ENCODE peak calls at places on chromosomes 4 and X, in nine cellular contexts. One of them, this sample, is unnamed.

GRCh38 chrX:12139934-12140611 is 1.8 kb downstream of the FRMPD4 start:
- DNase-seq in progenitor cell of endocrine pancreas: no peak
- DNase-seq in NCI-H774: no peak
- DNase-seq in Calu3: no peak
- DNase-seq in cardiac fibroblast: peak
- DNase-seq in T follicular helper cell: no peak
- DNase-seq in stimulated activated CD4-positive, alpha-beta T cell treated with anti-CD3 and anti-CD28 coated beads, Interleukin-4, amount 100 ng/mL, for 24 hours: no peak
- DNase-seq in HCEC 1CT: peak
- DNase-seq in iPS-NIHi11: no peak
- DNase-seq in this sample: no peak

GRCh38 chrX:35847736-35848135 is 49.6 kb downstream of the MAGEB16 start:
- DNase-seq in cardiac fibroblast: no peak
- DNase-seq in iPS-NIHi11: no peak
- DNase-seq in stimulated activated CD4-positive, alpha-beta T cell treated with anti-CD3 and anti-CD28 coated beads, Interleukin-4, amount 100 ng/mL, for 24 hours: no peak
- DNase-seq in NCI-H774: no peak
- DNase-seq in T follicular helper cell: no peak
- DNase-seq in Calu3: no peak
- DNase-seq in progenitor cell of endocrine pancreas: no peak
- DNase-seq in HCEC 1CT: no peak
- DNase-seq in this sample: no peak

GRCh38 chrX:38107028-38107427 is 100.7 kb downstream of the SYTL5 start:
- DNase-seq in HCEC 1CT: no peak
- DNase-seq in stimulated activated CD4-positive, alpha-beta T cell treated with anti-CD3 and anti-CD28 coated beads, Interleukin-4, amount 100 ng/mL, for 24 hours: no peak
- DNase-seq in progenitor cell of endocrine pancreas: no peak
- DNase-seq in NCI-H774: no peak
- DNase-seq in iPS-NIHi11: no peak
- DNase-seq in cardiac fibroblast: peak
- DNase-seq in T follicular helper cell: no peak
- DNase-seq in Calu3: no peak
- DNase-seq in this sample: no peak

GRCh38 chrX:155819966-155820491 is 61.1 kb upstream of the VAMP7 start:
- DNase-seq in T follicular helper cell: peak
- DNase-seq in cardiac fibroblast: peak
- DNase-seq in stimulated activated CD4-positive, alpha-beta T cell treated with anti-CD3 and anti-CD28 coated beads, Interleukin-4, amount 100 ng/mL, for 24 hours: peak
- DNase-seq in HCEC 1CT: peak
- DNase-seq in Calu3: peak
- DNase-seq in NCI-H774: peak
- DNase-seq in iPS-NIHi11: peak
- DNase-seq in progenitor cell of endocrine pancreas: peak
- DNase-seq in this sample: peak

GRCh38 chr4:112616984-112617383 is 19.7 kb downstream of the ZGRF1 start:
- DNase-seq in stimulated activated CD4-positive, alpha-beta T cell treated with anti-CD3 and anti-CD28 coated beads, Interleukin-4, amount 100 ng/mL, for 24 hours: no peak
- DNase-seq in iPS-NIHi11: no peak
- DNase-seq in NCI-H774: no peak
- DNase-seq in cardiac fibroblast: no peak
- DNase-seq in progenitor cell of endocrine pancreas: no peak
- DNase-seq in HCEC 1CT: no peak
- DNase-seq in T follicular helper cell: no peak
- DNase-seq in Calu3: no peak
- DNase-seq in this sample: no peak

GRCh38 chrX:45196701-45197100 is 4.0 kb downstream of the DIPK2B start:
- DNase-seq in HCEC 1CT: peak
- DNase-seq in progenitor cell of endocrine pancreas: no peak
- DNase-seq in NCI-H774: no peak
- DNase-seq in iPS-NIHi11: no peak
- DNase-seq in stimulated activated CD4-positive, alpha-beta T cell treated with anti-CD3 and anti-CD28 coated beads, Interleukin-4, amount 100 ng/mL, for 24 hours: no peak
- DNase-seq in Calu3: no peak
- DNase-seq in T follicular helper cell: no peak
- DNase-seq in cardiac fibroblast: no peak
- DNase-seq in this sample: no peak

GRCh38 chr4:61520688-61521160 is 320.6 kb downstream of the ADGRL3 start:
- DNase-seq in cardiac fibroblast: peak
- DNase-seq in HCEC 1CT: no peak
- DNase-seq in Calu3: peak
- DNase-seq in iPS-NIHi11: no peak
- DNase-seq in NCI-H774: no peak
- DNase-seq in stimulated activated CD4-positive, alpha-beta T cell treated with anti-CD3 and anti-CD28 coated beads, Interleukin-4, amount 100 ng/mL, for 24 hours: no peak
- DNase-seq in progenitor cell of endocrine pancreas: no peak
- DNase-seq in T follicular helper cell: no peak
- DNase-seq in this sample: no peak

GRCh38 chr4:52643846-52644245 is 15.3 kb downstream of the USP46 start:
- DNase-seq in iPS-NIHi11: no peak
- DNase-seq in stimulated activated CD4-positive, alpha-beta T cell treated with anti-CD3 and anti-CD28 coated beads, Interleukin-4, amount 100 ng/mL, for 24 hours: no peak
- DNase-seq in progenitor cell of endocrine pancreas: no peak
- DNase-seq in HCEC 1CT: peak
- DNase-seq in Calu3: peak
- DNase-seq in T follicular helper cell: no peak
- DNase-seq in NCI-H774: peak
- DNase-seq in cardiac fibroblast: peak
- DNase-seq in this sample: peak

GRCh38 chr4:125515016-125515415 is 200.3 kb downstream of the FAT4 start:
- DNase-seq in cardiac fibroblast: no peak
- DNase-seq in stimulated activated CD4-positive, alpha-beta T cell treated with anti-CD3 and anti-CD28 coated beads, Interleukin-4, amount 100 ng/mL, for 24 hours: no peak
- DNase-seq in iPS-NIHi11: no peak
- DNase-seq in T follicular helper cell: no peak
- DNase-seq in HCEC 1CT: no peak
- DNase-seq in progenitor cell of endocrine pancreas: no peak
- DNase-seq in NCI-H774: no peak
- DNase-seq in Calu3: no peak
- DNase-seq in this sample: no peak

GRCh38 chrX:107669885-107670628 is 41.7 kb downstream of the PRPS1 start:
- DNase-seq in T follicular helper cell: no peak
- DNase-seq in cardiac fibroblast: no peak
- DNase-seq in Calu3: no peak
- DNase-seq in NCI-H774: no peak
- DNase-seq in iPS-NIHi11: no peak
- DNase-seq in stimulated activated CD4-positive, alpha-beta T cell treated with anti-CD3 and anti-CD28 coated beads, Interleukin-4, amount 100 ng/mL, for 24 hours: no peak
- DNase-seq in progenitor cell of endocrine pancreas: no peak
- DNase-seq in HCEC 1CT: no peak
- DNase-seq in this sample: no peak

GRCh38 chr4:35521682-35522081 is 722.6 kb downstream of the ARAP2 start:
- DNase-seq in cardiac fibroblast: no peak
- DNase-seq in progenitor cell of endocrine pancreas: no peak
- DNase-seq in stimulated activated CD4-positive, alpha-beta T cell treated with anti-CD3 and anti-CD28 coated beads, Interleukin-4, amount 100 ng/mL, for 24 hours: no peak
- DNase-seq in NCI-H774: no peak
- DNase-seq in T follicular helper cell: no peak
- DNase-seq in Calu3: no peak
- DNase-seq in iPS-NIHi11: no peak
- DNase-seq in HCEC 1CT: no peak
- DNase-seq in this sample: no peak

GRCh38 chr4:169818063-169818679 is 60.4 kb upstream of the HPF1 start:
- DNase-seq in Calu3: no peak
- DNase-seq in HCEC 1CT: no peak
- DNase-seq in progenitor cell of endocrine pancreas: no peak
- DNase-seq in stimulated activated CD4-positive, alpha-beta T cell treated with anti-CD3 and anti-CD28 coated beads, Interleukin-4, amount 100 ng/mL, for 24 hours: no peak
- DNase-seq in NCI-H774: no peak
- DNase-seq in iPS-NIHi11: no peak
- DNase-seq in T follicular helper cell: no peak
- DNase-seq in cardiac fibroblast: no peak
- DNase-seq in this sample: no peak

GRCh38 chr4:123381996-123382395 is 14.6 kb upstream of the SPRY1 start:
- DNase-seq in stimulated activated CD4-positive, alpha-beta T cell treated with anti-CD3 and anti-CD28 coated beads, Interleukin-4, amount 100 ng/mL, for 24 hours: no peak
- DNase-seq in NCI-H774: no peak
- DNase-seq in T follicular helper cell: no peak
- DNase-seq in Calu3: no peak
- DNase-seq in iPS-NIHi11: no peak
- DNase-seq in cardiac fibroblast: no peak
- DNase-seq in HCEC 1CT: no peak
- DNase-seq in progenitor cell of endocrine pancreas: no peak
- DNase-seq in this sample: no peak

GRCh38 chrX:108178099-108178498 is 86.5 kb downstream of the ATG4A start:
- DNase-seq in HCEC 1CT: no peak
- DNase-seq in stimulated activated CD4-positive, alpha-beta T cell treated with anti-CD3 and anti-CD28 coated beads, Interleukin-4, amount 100 ng/mL, for 24 hours: no peak
- DNase-seq in cardiac fibroblast: no peak
- DNase-seq in NCI-H774: no peak
- DNase-seq in Calu3: no peak
- DNase-seq in T follicular helper cell: no peak
- DNase-seq in iPS-NIHi11: no peak
- DNase-seq in progenitor cell of endocrine pancreas: no peak
- DNase-seq in this sample: no peak

GRCh38 chrX:41043950-41044349 is 41.3 kb upstream of the USP9X start:
- DNase-seq in iPS-NIHi11: no peak
- DNase-seq in progenitor cell of endocrine pancreas: no peak
- DNase-seq in cardiac fibroblast: peak
- DNase-seq in T follicular helper cell: no peak
- DNase-seq in Calu3: no peak
- DNase-seq in NCI-H774: no peak
- DNase-seq in stimulated activated CD4-positive, alpha-beta T cell treated with anti-CD3 and anti-CD28 coated beads, Interleukin-4, amount 100 ng/mL, for 24 hours: no peak
- DNase-seq in HCEC 1CT: peak
- DNase-seq in this sample: no peak

GRCh38 chr4:138175337-138175794 is 66.8 kb downstream of the SLC7A11 start:
- DNase-seq in NCI-H774: peak
- DNase-seq in iPS-NIHi11: no peak
- DNase-seq in progenitor cell of endocrine pancreas: no peak
- DNase-seq in Calu3: no peak
- DNase-seq in stimulated activated CD4-positive, alpha-beta T cell treated with anti-CD3 and anti-CD28 coated beads, Interleukin-4, amount 100 ng/mL, for 24 hours: no peak
- DNase-seq in T follicular helper cell: no peak
- DNase-seq in cardiac fibroblast: peak
- DNase-seq in HCEC 1CT: no peak
- DNase-seq in this sample: peak

GRCh38 chr4:120672558-120673147 is 249.9 kb downstream of the PRDM5 start:
- DNase-seq in T follicular helper cell: no peak
- DNase-seq in progenitor cell of endocrine pancreas: no peak
- DNase-seq in NCI-H774: no peak
- DNase-seq in HCEC 1CT: no peak
- DNase-seq in cardiac fibroblast: no peak
- DNase-seq in iPS-NIHi11: peak
- DNase-seq in stimulated activated CD4-positive, alpha-beta T cell treated with anti-CD3 and anti-CD28 coated beads, Interleukin-4, amount 100 ng/mL, for 24 hours: no peak
- DNase-seq in Calu3: no peak
- DNase-seq in this sample: no peak

GRCh38 chr4:2305766-2306501 is 44.0 kb upstream of the MXD4 start:
- DNase-seq in progenitor cell of endocrine pancreas: no peak
- DNase-seq in NCI-H774: no peak
- DNase-seq in HCEC 1CT: no peak
- DNase-seq in stimulated activated CD4-positive, alpha-beta T cell treated with anti-CD3 and anti-CD28 coated beads, Interleukin-4, amount 100 ng/mL, for 24 hours: no peak
- DNase-seq in T follicular helper cell: no peak
- DNase-seq in Calu3: no peak
- DNase-seq in cardiac fibroblast: no peak
- DNase-seq in iPS-NIHi11: no peak
- DNase-seq in this sample: no peak

GRCh38 chr4:147535161-147535560 is 54.3 kb downstream of the EDNRA start:
- DNase-seq in stimulated activated CD4-positive, alpha-beta T cell treated with anti-CD3 and anti-CD28 coated beads, Interleukin-4, amount 100 ng/mL, for 24 hours: no peak
- DNase-seq in Calu3: no peak
- DNase-seq in iPS-NIHi11: no peak
- DNase-seq in T follicular helper cell: no peak
- DNase-seq in cardiac fibroblast: no peak
- DNase-seq in progenitor cell of endocrine pancreas: no peak
- DNase-seq in NCI-H774: no peak
- DNase-seq in HCEC 1CT: no peak
- DNase-seq in this sample: no peak

GRCh38 chr4:52234539-52235174 is 183.6 kb downstream of the SPATA18 start:
- DNase-seq in Calu3: no peak
- DNase-seq in NCI-H774: peak
- DNase-seq in stimulated activated CD4-positive, alpha-beta T cell treated with anti-CD3 and anti-CD28 coated beads, Interleukin-4, amount 100 ng/mL, for 24 hours: no peak
- DNase-seq in cardiac fibroblast: peak
- DNase-seq in T follicular helper cell: no peak
- DNase-seq in HCEC 1CT: no peak
- DNase-seq in iPS-NIHi11: peak
- DNase-seq in progenitor cell of endocrine pancreas: no peak
- DNase-seq in this sample: no peak

GRCh38 chrX:7108995-7109634 is 38.4 kb upstream of the STS start:
- DNase-seq in cardiac fibroblast: peak
- DNase-seq in progenitor cell of endocrine pancreas: no peak
- DNase-seq in Calu3: no peak
- DNase-seq in T follicular helper cell: no peak
- DNase-seq in HCEC 1CT: peak
- DNase-seq in iPS-NIHi11: no peak
- DNase-seq in stimulated activated CD4-positive, alpha-beta T cell treated with anti-CD3 and anti-CD28 coated beads, Interleukin-4, amount 100 ng/mL, for 24 hours: no peak
- DNase-seq in NCI-H774: no peak
- DNase-seq in this sample: no peak

GRCh38 chr4:145784036-145784435 is 104.1 kb downstream of the C4orf51 start:
- DNase-seq in Calu3: no peak
- DNase-seq in stimulated activated CD4-positive, alpha-beta T cell treated with anti-CD3 and anti-CD28 coated beads, Interleukin-4, amount 100 ng/mL, for 24 hours: peak
- DNase-seq in T follicular helper cell: no peak
- DNase-seq in NCI-H774: no peak
- DNase-seq in iPS-NIHi11: no peak
- DNase-seq in cardiac fibroblast: no peak
- DNase-seq in progenitor cell of endocrine pancreas: no peak
- DNase-seq in HCEC 1CT: no peak
- DNase-seq in this sample: no peak

This sample was measured in left ventricle myocardium superior.